ENCODE peak calls at places on chromosomes 6 and 20, in five cellular contexts. J, M, G, A and R are unnamed samples. For H3K9me3 and H3K4me1, the result is how much of the 10 kb centered on the place peaks cover.

GRCh38 chr20:58722877-58723627 is 30.5 kb downstream of the NPEPL1 start:
- DNase-seq in J (no peak), M (no peak), G (no peak), A (no peak), R (no peak)

GRCh38 chr20:10110151-10110550 is 75.4 kb downstream of the ANKEF1 start:
- DNase-seq in J (no peak), M (no peak), G (no peak), A (no peak), R (no peak)

GRCh38 chr20:39874049-39874893 is 814.8 kb downstream of the MAFB start:
- DNase-seq in J (peak), M (peak), G (peak), A (peak), R (peak)

GRCh38 chr6:31871068-31871659 is 7.6 kb downstream of the SLC44A4 start:
- DNase-seq in J (no peak), M (no peak), G (no peak), A (no peak), R (no peak)

GRCh38 chr6:5619249-5619648 is 357.9 kb downstream of the FARS2 start:
- DNase-seq in J (no peak), M (no peak), G (no peak), A (no peak), R (no peak)

GRCh38 chr6:39785281-39785680 is 6.9 kb upstream of the DAAM2 start:
- DNase-seq in J (no peak), M (no peak), G (no peak), A (no peak), R (no peak)

GRCh38 chr6:41040101-41040910 is 1.3 kb upstream of the UNC5CL start:
- DNase-seq in J (no peak), M (peak), G (no peak), A (no peak), R (no peak)

GRCh38 chr6:45741437-45742166 is 274.1 kb downstream of the CLIC5 start:
- DNase-seq in J (peak), M (peak), G (peak), A (no peak), R (no peak)

GRCh38 chr6:77876300-77876699 is 223.5 kb downstream of the MEI4 start:
- DNase-seq in J (no peak), M (no peak), G (no peak), A (no peak), R (no peak)

GRCh38 chr6:112307707-112308106 is 39.4 kb upstream of the RFPL4B start:
- DNase-seq in J (no peak), M (no peak), G (no peak), A (no peak), R (no peak)

GRCh38 chr6:52497652-52498408 is 77.7 kb downstream of the EFHC1 start:
- DNase-seq in J (peak), M (peak), G (peak), A (peak), R (no peak)

GRCh38 chr6:47669684-47670515 is 28.5 kb upstream of the ADGRF4 start:
- DNase-seq in J (no peak), M (no peak), G (no peak), A (no peak), R (no peak)

GRCh38 chr6:41442800-41443501 is 103.2 kb upstream of the FOXP4 start:
- DNase-seq in J (peak), M (peak), G (no peak), A (peak), R (no peak)

GRCh38 chr6:169938262-169938701 is 186.9 kb downstream of the ERMARD start:
- DNase-seq in J (no peak), M (no peak), G (no peak), A (no peak), R (no peak)

GRCh38 chr6:169939554-169940164 is 188.2 kb downstream of the ERMARD start:
- DNase-seq in J (no peak), M (no peak), G (no peak), A (no peak), R (no peak)

GRCh38 chr6:169938731-169939130 is 187.3 kb downstream of the ERMARD start:
- DNase-seq in J (no peak), M (no peak), G (no peak), A (no peak), R (no peak)

GRCh38 chr6:169942173-169942572 is 190.8 kb downstream of the ERMARD start:
- DNase-seq in J (no peak), M (no peak), G (no peak), A (no peak), R (no peak)

GRCh38 chr6:169940554-169941290 is 189.3 kb downstream of the ERMARD start:
- DNase-seq in J (no peak), M (no peak), G (no peak), A (no peak), R (no peak)
- H3K9me3 ChIP-seq in J (under half), M (under half), G (under half), A (under half), R (under half)

GRCh38 chr20:45342863-45343444 is 5.3 kb downstream of the SDC4 start:
- DNase-seq in J (no peak), M (no peak), G (no peak), A (no peak), R (no peak)

GRCh38 chr20:45345104-45345936 is 2.9 kb downstream of the SDC4 start:
- DNase-seq in J (no peak), M (peak), G (no peak), A (no peak), R (peak)

GRCh38 chr20:45341939-45342862 is 6.0 kb downstream of the SDC4 start:
- DNase-seq in J (peak), M (peak), G (no peak), A (peak), R (peak)

GRCh38 chr20:45343445-45343866 is 4.8 kb downstream of the SDC4 start:
- DNase-seq in J (no peak), M (peak), G (no peak), A (no peak), R (no peak)

GRCh38 chr20:45343867-45344721 is 4.1 kb downstream of the SDC4 start:
- DNase-seq in J (peak), M (peak), G (no peak), A (no peak), R (peak)
- H3K4me1 ChIP-seq in J (half or more), M (under half), G (under half), A (half or more), R (half or more)

DNA sequence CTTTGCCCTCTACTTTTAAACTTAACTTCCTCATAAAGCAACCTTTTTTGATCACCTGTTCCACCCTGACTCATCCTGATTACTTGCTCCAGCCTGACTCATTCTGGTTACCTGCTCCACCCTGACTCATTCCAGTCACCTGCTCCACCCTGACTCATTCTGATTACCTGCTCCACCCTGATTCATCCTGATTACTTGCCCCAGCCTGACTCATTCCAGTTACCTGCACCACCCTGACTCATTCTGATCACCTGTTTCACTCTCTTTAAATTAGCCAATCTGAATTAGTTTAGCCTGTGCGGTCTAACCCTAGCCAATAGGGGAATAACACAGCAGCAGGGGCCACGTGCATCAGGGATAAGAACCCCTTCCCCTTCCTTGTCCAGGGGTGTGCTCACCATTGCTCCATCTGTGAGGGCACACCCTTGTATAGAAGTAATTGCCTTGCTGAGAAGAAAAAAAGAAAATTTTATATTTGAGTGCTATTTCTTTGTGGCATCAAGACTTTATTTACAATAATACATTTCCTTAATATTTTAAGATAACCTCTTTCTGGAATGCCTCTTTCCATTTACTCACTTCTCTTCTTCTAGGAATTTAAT is 17.9 kb downstream of the HLA-G start:
- DNase-seq in J (no peak), M (peak), G (no peak), A (no peak), R (no peak)
- TF ChIP-seq CTCF in J (no peak), M (no peak), G (no peak), A (no peak), R (no peak)

DNA sequence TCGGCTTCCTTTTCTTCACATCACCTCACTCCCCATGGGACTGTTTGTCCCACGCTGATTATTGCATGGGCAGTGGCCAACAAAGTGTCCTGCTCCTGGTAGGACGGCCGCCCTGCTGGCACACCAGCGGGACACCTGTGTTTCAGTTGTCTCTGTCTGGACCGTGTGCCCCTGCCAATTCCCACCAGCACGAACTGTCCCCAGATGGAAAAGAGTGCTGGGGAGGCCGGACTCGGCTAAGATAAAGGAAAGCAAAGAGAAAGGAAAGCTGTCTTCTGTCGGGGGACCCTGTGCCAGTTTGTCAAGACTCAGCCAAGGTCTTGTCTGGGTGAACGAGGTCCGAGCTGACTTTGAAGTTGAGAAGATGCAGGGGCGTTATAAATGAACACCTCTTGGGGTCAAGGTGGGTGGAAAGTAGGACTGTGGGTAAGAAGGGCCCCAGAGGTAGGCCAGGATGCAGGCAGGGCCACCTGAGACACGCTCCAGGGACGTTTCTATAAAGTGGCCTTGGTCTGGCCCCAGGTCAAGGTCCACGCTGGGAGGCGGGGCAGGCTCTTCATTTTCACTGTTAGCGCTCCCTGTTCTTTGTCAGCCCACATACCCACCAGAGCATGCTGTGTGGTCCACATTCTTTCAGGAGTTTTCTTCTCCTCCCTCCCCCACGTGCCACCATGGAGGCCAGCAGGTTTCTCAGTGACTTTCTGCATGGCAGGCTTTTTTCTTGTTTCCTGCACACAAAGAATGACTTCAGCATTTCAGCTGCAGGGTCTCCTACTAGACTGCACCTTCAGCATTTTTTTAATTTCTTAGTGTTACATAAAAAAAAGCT is 57.2 kb downstream of the FAM50B start:
- DNase-seq in J (peak), M (no peak), G (no peak), A (no peak), R (peak)
- H3K9me3 ChIP-seq in J (under half), M (under half), G (under half), A (under half), R (under half)

GRCh38 chr20:57660510-57661199 is 40.4 kb upstream of the ZBP1 start:
- DNase-seq in J (peak), M (peak), G (no peak), A (no peak), R (peak)
- H3K4me1 ChIP-seq in J (under half), M (under half), G (under half), A (under half), R (under half)

DNA sequence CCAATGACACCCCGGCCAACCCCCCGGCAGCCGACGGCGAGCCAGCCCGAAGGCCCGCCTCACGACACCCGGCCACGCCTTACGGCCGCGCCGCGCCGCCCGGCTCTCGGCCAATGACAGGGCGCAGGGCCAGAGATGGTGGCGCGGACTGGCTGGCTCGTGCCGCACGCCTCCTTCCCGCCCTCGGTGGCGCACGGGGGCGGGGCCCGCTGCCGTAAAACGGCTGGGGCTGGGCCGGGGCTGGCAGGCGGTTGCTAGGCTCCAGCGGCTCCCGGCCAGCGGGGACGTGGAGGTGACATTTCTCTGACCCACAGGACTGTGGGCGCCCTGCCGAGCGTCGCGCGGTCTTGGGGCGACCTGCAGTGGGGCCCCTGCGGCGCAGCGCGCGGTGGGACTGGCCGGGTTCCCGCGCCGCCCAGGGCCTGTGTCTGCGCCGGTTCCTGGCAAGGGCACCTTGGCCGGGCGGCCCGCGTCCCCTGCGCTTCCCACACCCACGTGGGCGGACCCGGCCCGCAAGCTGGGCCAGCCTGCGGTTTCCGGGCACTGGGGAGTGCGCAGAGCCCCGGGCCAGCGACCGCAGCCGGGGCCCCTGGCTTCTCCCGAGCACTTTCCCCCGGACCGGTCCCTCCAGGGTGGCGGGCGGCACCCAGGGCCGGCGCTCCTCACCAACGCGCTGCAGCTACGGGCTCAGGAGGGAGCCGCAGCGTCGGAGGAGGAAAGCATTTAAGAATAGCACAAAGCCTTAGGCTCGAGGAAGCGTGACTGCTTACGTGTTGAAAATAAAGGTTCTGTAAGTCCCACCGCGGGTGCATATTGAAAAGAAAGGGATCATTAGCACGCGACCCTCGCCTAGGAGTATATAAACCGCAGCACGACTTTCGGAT is at the start of gene MPC1:
- DNase-seq in J (peak), M (peak), G (peak), A (peak), R (peak)
- TF ChIP-seq CTCF in J (no peak), M (no peak), G (no peak), A (no peak), R (no peak)

GRCh38 chr6:11101417-11101816 is 7.8 kb downstream of the SMIM13 start:
- DNase-seq in J (no peak), M (no peak), G (no peak), A (no peak), R (no peak)
- H3K9me3 ChIP-seq in J (under half), M (under half), G (under half), A (under half), R (under half)